ENCODE peak calls at places on chromosomes 12 and 14, in eight cellular contexts. E is PC-3; M is endothelial cell of umbilical vein; D is esophagus squamous epithelium; Z is tibial artery; I is CD4-positive, CD25-positive, alpha-beta regulatory T cell; R is psoas muscle; V is kidney. P is an unnamed sample.
A peak's percentile ranks its signal among the peaks of the same experiment; 100 is the strongest.

GRCh38 chr14:100883789-100884101 is 19.8 kb downstream of the RTL1 start:
- DNase-seq in E (no peak), M (no peak), D (no peak), Z (no peak), I (no peak), R (peak; percentile 31), V (peak; percentile 30), P (no peak)

GRCh38 chr14:94103554-94104165 is 6.9 kb upstream of the IFI27 start:
- DNase-seq in E (no peak), M (no peak), D (no peak), Z (no peak), I (no peak), R (no peak), V (no peak), P (no peak)

GRCh38 chr14:58107947-58108552 is 44.0 kb downstream of the ARMH4 start:
- DNase-seq in E (peak; percentile 93), M (peak; percentile 67), D (no peak), Z (no peak), I (peak; percentile 44), R (no peak), V (no peak), P (no peak)

GRCh38 chr12:91370086-91370868 is 187.7 kb upstream of the DCN start:
- DNase-seq in E (no peak), M (no peak), D (no peak), Z (no peak), I (no peak), R (no peak), V (no peak), P (no peak)

GRCh38 chr14:59321184-59321952 is 132.9 kb downstream of the DAAM1 start:
- DNase-seq in E (peak; percentile 99), M (peak; percentile 90), D (no peak), Z (no peak), I (no peak), R (no peak), V (no peak), P (no peak)

GRCh38 chr12:22529281-22530060 is 14.9 kb downstream of the C2CD5 start:
- DNase-seq in E (peak; percentile 55), M (peak; percentile 36), D (no peak), Z (no peak), I (peak; percentile 54), R (no peak), V (no peak), P (no peak)

GRCh38 chr12:80966001-80966400 is 28.3 kb upstream of the LIN7A start:
- DNase-seq in E (no peak), M (no peak), D (no peak), Z (no peak), I (no peak), R (no peak), V (no peak), P (no peak)

GRCh38 chr12:106205208-106206069 is 42.4 kb downstream of the CKAP4 start:
- DNase-seq in E (peak; percentile 75), M (no peak), D (no peak), Z (no peak), I (no peak), R (peak; percentile 88), V (no peak), P (no peak)

GRCh38 chr14:58637040-58637390 is 747 bp upstream of the DACT1 start:
- DNase-seq in E (peak; percentile 82), M (no peak), D (no peak), Z (peak; percentile 65), I (no peak), R (no peak), V (no peak), P (no peak)

GRCh38 chr14:31968107-31968810 is 108.8 kb upstream of the ARHGAP5 start:
- DNase-seq in E (no peak), M (no peak), D (no peak), Z (no peak), I (no peak), R (no peak), V (no peak), P (no peak)
- H3K4me1 ChIP-seq in E (no peaks in the 10 kb centered on the region), M (no peaks in the 10 kb centered on the region), D (no peaks in the 10 kb centered on the region), Z (peaks cover 13% of the 10 kb centered on the region), I (no peaks in the 10 kb centered on the region), R (peaks cover 11% of the 10 kb centered on the region), V (peaks cover 36% of the 10 kb centered on the region), P (no peaks in the 10 kb centered on the region)

GRCh38 chr12:79563021-79563739 is 127.6 kb downstream of the PAWR start:
- DNase-seq in E (peak; percentile 65), M (no peak), D (no peak), Z (no peak), I (no peak), R (no peak), V (no peak), P (no peak)
- H3K27ac ChIP-seq in E (peak overlapping the region; percentile 49), M (no peak overlapping the region), D (no peak overlapping the region), Z (no peak overlapping the region), I (no peak overlapping the region), R (no peak overlapping the region), V (no peak overlapping the region), P (no peak overlapping the region)

DNA sequence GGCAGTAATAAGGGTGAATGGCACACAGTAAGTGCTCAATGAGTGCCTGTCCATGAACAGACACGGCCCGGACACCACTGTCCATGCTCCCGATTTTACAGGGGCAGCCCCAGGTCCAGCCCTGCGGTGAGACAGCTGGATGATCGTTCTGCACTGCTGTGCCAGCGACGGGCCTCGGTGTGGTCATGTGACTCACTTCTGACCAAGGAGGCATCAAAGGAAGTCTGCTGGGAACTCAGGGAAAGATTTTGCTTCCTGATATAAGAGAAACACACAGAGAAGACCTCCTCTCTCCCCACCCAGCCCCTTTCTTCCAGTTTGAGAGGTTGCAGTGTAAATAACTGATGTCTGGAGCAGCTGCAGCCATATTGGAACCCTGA is 126.6 kb downstream of the SCARB1 start:
- DNase-seq in E (peak; percentile 45), M (no peak), D (no peak), Z (no peak), I (no peak), R (no peak), V (no peak), P (no peak)
- H3K4me1 ChIP-seq in E (peaks cover 19% of the 10 kb centered on the region), M (peaks cover 37% of the 10 kb centered on the region), D (peaks cover 5% of the 10 kb centered on the region), Z (peaks cover 27% of the 10 kb centered on the region), I (no peaks in the 10 kb centered on the region), R (peaks cover 21% of the 10 kb centered on the region), V (peaks cover 7% of the 10 kb centered on the region), P (no peaks in the 10 kb centered on the region)

DNA sequence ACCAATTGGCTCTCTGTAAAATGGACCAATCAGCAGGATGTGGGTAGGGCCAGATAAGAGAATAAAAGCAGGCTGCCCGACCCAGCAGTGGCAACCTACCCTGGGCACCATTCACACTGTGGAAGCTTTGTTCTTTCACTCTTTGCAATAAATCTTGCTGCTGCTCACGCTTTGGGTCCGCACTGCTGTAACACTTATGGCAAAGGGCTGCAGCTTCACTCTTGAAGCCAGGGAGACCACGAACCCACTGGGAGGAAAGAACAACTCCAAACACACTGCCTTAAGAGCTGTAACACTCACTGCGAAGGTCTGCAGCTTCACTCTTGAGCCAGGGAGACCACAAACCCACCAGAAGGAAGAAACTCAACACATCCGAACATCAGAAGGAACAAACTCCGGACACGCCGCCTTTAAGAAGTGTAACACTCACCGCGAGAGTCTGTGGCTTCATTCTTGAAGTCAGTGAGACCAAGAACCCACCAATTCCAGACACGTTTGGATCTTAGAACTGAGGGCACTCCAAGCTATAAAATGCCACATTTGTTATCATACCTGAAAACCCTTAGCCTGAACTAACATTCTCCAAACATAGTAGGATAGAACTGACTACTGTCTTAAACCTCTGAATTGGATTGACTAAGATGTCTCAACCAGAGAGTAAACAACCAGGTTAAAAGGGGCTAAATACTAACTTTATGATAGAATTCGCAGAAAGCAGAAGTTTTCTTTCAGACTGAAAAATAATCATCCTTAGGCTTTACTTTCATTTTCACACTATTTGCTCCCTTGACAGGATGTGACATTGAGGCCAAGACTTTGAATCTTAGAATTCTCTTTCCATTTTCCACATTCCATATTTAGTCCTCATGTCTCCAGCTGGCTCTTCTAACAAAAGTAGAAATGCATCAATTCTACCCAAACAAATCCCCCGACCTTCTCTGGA is 33.6 kb downstream of the CDKL1 start:
- DNase-seq in E (no peak), M (no peak), D (no peak), Z (no peak), I (peak; percentile 39), R (no peak), V (no peak), P (no peak)
- H3K27ac ChIP-seq in E (no peak overlapping the region), M (peak overlapping the region; percentile 3), D (peak overlapping the region; percentile 88), Z (peak overlapping the region; percentile 46), I (peak overlapping the region; percentile 80), R (peak overlapping the region; percentile 30), V (peak overlapping the region; percentile 58), P (peak overlapping the region; percentile 73)

GRCh38 chr12:50925920-50926319 is 26.4 kb upstream of the HIGD1C start:
- DNase-seq in E (no peak), M (no peak), D (no peak), Z (no peak), I (no peak), R (no peak), V (no peak), P (no peak)
- H3K4me1 ChIP-seq in E (peaks cover 14% of the 10 kb centered on the region), M (peaks cover 24% of the 10 kb centered on the region), D (peaks cover 41% of the 10 kb centered on the region), Z (peaks cover 58% of the 10 kb centered on the region), I (peaks cover 24% of the 10 kb centered on the region), R (peaks cover 56% of the 10 kb centered on the region), V (peaks cover 12% of the 10 kb centered on the region), P (no peaks in the 10 kb centered on the region)

GRCh38 chr14:54771411-54772027 is 131.1 kb downstream of the GCH1 start:
- DNase-seq in E (no peak), M (no peak), D (no peak), Z (no peak), I (no peak), R (no peak), V (peak; percentile 38), P (no peak)

GRCh38 chr14:54768501-54768900 is 134.1 kb downstream of the GCH1 start:
- DNase-seq in E (no peak), M (no peak), D (no peak), Z (no peak), I (no peak), R (no peak), V (no peak), P (no peak)

GRCh38 chr14:54772451-54772881 is 130.2 kb downstream of the GCH1 start:
- DNase-seq in E (peak; percentile 83), M (peak; percentile 40), D (no peak), Z (no peak), I (no peak), R (no peak), V (no peak), P (no peak)

GRCh38 chr14:54767450-54767849 is 135.2 kb downstream of the GCH1 start:
- DNase-seq in E (no peak), M (no peak), D (no peak), Z (no peak), I (no peak), R (no peak), V (no peak), P (no peak)

DNA sequence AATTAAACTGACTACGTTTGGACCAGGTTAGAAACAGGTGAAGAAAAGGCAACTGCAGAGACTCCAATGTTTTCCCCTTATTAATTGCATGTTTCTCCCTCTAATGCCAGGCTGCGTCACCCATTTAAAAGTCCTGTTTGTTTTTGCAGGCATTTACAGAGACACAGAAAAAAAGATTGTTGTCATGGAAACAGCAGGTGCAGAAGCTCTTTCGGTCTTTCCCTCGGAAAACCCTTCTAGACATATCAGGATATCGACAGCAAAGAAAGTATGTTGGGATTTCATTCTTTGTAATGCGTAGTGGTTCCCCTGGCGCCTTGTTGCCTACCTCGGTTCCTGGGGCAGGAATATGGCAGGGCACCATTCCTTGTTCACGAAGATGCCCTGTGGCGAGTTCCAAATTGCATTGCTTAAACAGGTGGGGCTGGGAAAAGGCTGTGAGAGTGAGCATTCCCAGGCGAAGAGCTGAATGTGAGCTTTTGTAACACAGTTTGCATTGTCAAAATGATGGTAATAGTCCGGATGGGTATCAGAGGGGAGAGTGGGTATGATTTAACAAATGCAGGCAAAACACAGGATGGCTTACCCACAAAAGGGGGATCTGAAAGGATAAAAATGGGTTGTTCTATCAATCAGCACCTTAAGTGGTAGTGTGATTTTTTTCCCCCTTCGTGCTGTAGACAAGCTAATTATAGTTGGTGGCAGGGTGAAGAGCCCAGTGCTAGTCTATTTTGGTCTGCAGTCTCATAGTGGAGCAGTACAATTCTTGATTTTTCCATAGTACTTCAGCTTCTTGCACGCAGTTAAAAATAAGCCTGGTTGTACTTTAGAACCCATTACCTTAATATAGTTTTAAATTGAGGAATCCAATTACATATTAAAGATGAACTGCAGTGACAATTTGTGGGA is 132.4 kb downstream of the GCH1 start:
- DNase-seq in E (no peak), M (no peak), D (no peak), Z (no peak), I (no peak), R (no peak), V (peak; percentile 26), P (no peak)
- H3K27ac ChIP-seq in E (no peak overlapping the region), M (no peak overlapping the region), D (peak overlapping the region; percentile 10), Z (peak overlapping the region; percentile 88), I (no peak overlapping the region), R (peak overlapping the region; percentile 88), V (no peak overlapping the region), P (no peak overlapping the region)

P was measured in effector memory CD4-positive, alpha-beta T cell.